ENCODE peak calls at places on chromosomes 1 and 21, in ten cellular contexts. T, Y, Z, I, S, D, J, N, B and G are unnamed samples.

GRCh38 chr1:85681087-85681486 is 27.1 kb downstream of the ZNHIT6 start:
- DNase-seq in N (no peak), J (no peak), Y (no peak), D (no peak), B (no peak), I (no peak), T (no peak), S (no peak), Z (no peak), G (no peak)

GRCh38 chr1:150192012-150192411 is 42.3 kb downstream of the PLEKHO1 start:
- DNase-seq in T (no peak), Y (no peak), Z (no peak), N (no peak), J (no peak), B (no peak), D (no peak), I (no peak), S (no peak), G (no peak)

GRCh38 chr1:218374401-218374848 is 29.3 kb downstream of the TGFB2 start:
- DNase-seq in B (no peak), T (no peak), J (no peak), I (no peak), Y (no peak), S (no peak), N (no peak), Z (no peak), D (no peak), G (no peak)

GRCh38 chr1:197235355-197235754 is 32.7 kb upstream of the CRB1 start:
- DNase-seq in Z (no peak), I (no peak), B (no peak), J (no peak), S (no peak), N (no peak), D (no peak), Y (no peak), T (no peak), G (no peak)

GRCh38 chr21:26473471-26473870 is 99.6 kb downstream of the CYYR1 start:
- DNase-seq in Z (no peak), Y (no peak), B (no peak), I (no peak), J (no peak), S (no peak), N (no peak), T (no peak), D (no peak), G (no peak)

GRCh38 chr1:180571060-180571831 is 12.5 kb downstream of the OVAAL start:
- DNase-seq in T (no peak), S (no peak), I (no peak), N (no peak), J (no peak), Y (no peak), D (no peak), Z (no peak), B (no peak), G (no peak)

GRCh38 chr1:44985747-44986359 is 542 bp downstream of the EIF2B3 start:
- DNase-seq in T (no peak), I (no peak), S (no peak), N (no peak), D (no peak), Z (no peak), Y (no peak), J (no peak), B (no peak), G (no peak)

GRCh38 chr1:214476958-214477870 is 74.2 kb downstream of the PTPN14 start:
- DNase-seq in J (no peak), B (no peak), Z (no peak), D (no peak), N (no peak), T (peak), S (no peak), Y (no peak), I (no peak), G (no peak)

GRCh38 chr1:81804320-81804719 is 3.6 kb downstream of the ADGRL2 start:
- DNase-seq in T (no peak), D (no peak), J (no peak), Y (no peak), Z (no peak), B (no peak), I (no peak), S (no peak), N (no peak), G (no peak)

GRCh38 chr21:42002421-42002958 is 7.7 kb downstream of the ZBTB21 start:
- DNase-seq in S (no peak), I (no peak), T (no peak), D (no peak), Z (peak), B (no peak), Y (no peak), J (no peak), N (no peak), G (peak)

GRCh38 chr1:42940851-42941639 is 17.6 kb downstream of the SLC2A1 start:
- DNase-seq in N (no peak), Y (no peak), J (no peak), I (no peak), D (no peak), B (peak), S (no peak), T (peak), Z (no peak), G (no peak)

GRCh38 chr1:181102841-181103240 is 14.3 kb downstream of the IER5 start:
- DNase-seq in D (no peak), I (no peak), S (no peak), B (no peak), Z (no peak), T (no peak), J (no peak), Y (no peak), N (no peak), G (no peak)

GRCh38 chr1:1302006-1302430 is 5.7 kb downstream of the ACAP3 start:
- DNase-seq in I (no peak), Y (no peak), B (peak), Z (no peak), S (no peak), N (peak), J (no peak), D (no peak), T (no peak), G (no peak)

GRCh38 chr1:98761238-98761637 is 99.7 kb downstream of the SNX7 start:
- DNase-seq in S (no peak), J (no peak), I (no peak), B (peak), D (no peak), T (no peak), Y (no peak), N (peak), Z (no peak), G (no peak)

GRCh38 chr1:219461891-219462528 is 150.9 kb downstream of the ZC3H11B start:
- DNase-seq in J (no peak), Z (no peak), Y (no peak), B (no peak), N (no peak), D (no peak), T (no peak), S (no peak), I (no peak), G (no peak)

GRCh38 chr1:43605761-43606160 is 44.2 kb upstream of the KDM4A start:
- DNase-seq in Z (no peak), I (no peak), J (no peak), T (no peak), D (no peak), N (no peak), S (no peak), B (no peak), Y (no peak), G (no peak)

GRCh38 chr1:108053291-108054023 is 88.5 kb upstream of the VAV3 start:
- DNase-seq in S (no peak), J (no peak), T (peak), Z (no peak), B (no peak), D (no peak), N (no peak), I (no peak), Y (no peak), G (no peak)

DNA sequence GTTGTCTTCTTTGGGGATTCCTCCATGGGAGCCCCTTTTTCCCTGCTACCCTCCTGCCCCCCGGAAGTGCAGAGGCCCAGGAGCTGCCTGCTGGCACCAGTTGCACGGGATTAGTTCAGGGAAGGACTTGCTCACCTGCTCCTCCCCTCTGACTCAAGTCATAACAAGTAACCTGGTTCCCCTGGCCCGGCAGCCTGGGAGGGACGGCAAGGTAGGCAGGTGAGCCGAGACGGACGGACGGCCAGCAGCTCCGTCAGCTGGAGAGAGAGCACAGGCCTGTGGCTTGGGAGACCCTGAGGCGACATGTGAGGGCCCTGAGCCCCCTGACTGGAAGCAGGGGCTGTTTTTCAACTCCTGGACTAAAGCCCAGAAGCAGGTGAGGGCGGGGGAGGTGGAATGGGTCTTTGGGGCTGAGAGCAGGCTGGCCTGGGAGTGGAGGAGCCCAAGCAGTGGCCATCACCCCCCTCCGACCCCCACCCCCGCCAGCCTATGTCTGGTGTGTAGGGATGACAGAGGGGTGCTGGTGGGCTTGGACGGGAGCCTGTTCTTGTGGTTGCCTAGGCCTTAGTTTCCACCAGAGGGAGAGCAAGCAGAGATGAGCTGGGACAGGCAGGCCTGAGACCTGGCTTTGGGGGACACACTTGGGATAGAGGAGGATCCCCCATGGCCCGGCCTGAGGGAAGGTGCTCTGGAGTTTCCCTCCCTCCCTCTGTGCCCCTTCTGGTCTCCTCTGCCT is at the start of gene INAVA:
- DNase-seq in B (no peak), T (peak), J (peak), Y (no peak), N (no peak), I (no peak), Z (no peak), S (peak), D (peak), G (no peak)
- TF ChIP-seq CTCF in B (peak), T (no peak), J (no peak), Y (no peak), N (no peak), I (no peak), Z (no peak), S (no peak), D (no peak), G (no peak)

GRCh38 chr21:37914211-37914900 is 1.9 kb downstream of the KCNJ6 start:
- DNase-seq in I (no peak), Z (no peak), D (no peak), J (no peak), B (peak), T (no peak), N (peak), Y (no peak), S (peak), G (no peak)

GRCh38 chr21:37908691-37909090 is 7.6 kb downstream of the KCNJ6 start:
- DNase-seq in B (no peak), Z (no peak), Y (no peak), S (no peak), J (no peak), T (no peak), D (no peak), N (no peak), I (no peak), G (no peak)

GRCh38 chr21:37912616-37913015 is 3.6 kb downstream of the KCNJ6 start:
- DNase-seq in D (no peak), Y (no peak), N (no peak), Z (no peak), B (no peak), I (no peak), S (no peak), J (no peak), T (no peak), G (no peak)

GRCh38 chr21:37907076-37907475 is 9.2 kb downstream of the KCNJ6 start:
- DNase-seq in Z (no peak), N (no peak), T (no peak), B (no peak), D (no peak), Y (no peak), J (no peak), I (no peak), S (no peak), G (no peak)

DNA sequence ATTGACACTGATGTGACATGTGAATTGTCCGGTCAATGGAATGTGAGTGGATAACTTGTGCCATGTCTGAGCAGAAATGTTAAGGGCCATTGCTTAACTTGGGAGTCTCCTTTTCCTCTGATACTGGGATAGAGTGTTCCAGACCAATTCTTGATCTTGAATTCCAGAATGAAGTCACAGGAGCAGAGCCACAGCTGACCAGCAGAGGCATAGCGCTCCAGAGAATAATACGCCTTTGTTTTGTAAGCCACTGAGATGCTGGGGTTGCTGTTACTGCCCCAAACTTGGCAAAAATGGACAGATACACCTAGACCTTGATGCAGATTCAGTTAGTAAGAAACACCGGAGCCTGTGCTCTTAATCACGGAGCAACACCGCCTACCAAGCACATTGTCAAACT is 6.3 kb downstream of the KCNJ6 start:
- DNase-seq in N (no peak), Z (no peak), I (no peak), S (no peak), B (no peak), J (no peak), D (no peak), T (no peak), Y (no peak), G (no peak)
- TF ChIP-seq CTCF in N (peak), Z (no peak), I (no peak), S (no peak), B (peak), J (no peak), D (no peak), T (no peak), Y (no peak), G (no peak)

DNA sequence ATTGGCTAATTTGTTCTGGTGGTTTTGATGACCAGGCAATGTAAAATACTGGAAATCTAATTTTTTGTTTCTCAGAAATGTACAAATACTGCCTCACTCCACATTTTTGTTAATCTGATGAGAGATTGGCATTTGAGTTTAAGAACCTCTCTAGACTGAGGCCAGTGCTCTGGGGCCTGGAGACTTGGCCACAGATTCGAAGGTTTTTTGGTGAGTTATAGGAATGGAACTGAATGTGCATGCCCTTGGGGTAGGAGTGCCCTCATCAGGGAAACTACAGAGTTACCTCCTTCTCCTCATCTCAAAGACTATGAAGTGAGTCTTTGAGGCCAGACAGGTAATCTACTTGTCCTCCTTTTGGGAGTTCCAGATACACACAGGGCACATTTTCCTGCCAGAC is 347.9 kb downstream of the LTN1 start:
- DNase-seq in Z (no peak), I (no peak), N (no peak), B (no peak), T (no peak), J (no peak), Y (no peak), D (no peak), S (no peak), G (no peak)
- TF ChIP-seq CTCF in Z (no peak), I (no peak), N (no peak), B (no peak), T (no peak), J (no peak), Y (no peak), D (no peak), S (no peak), G (no peak)

GRCh38 chr1:100443739-100444571 is 91.6 kb downstream of the CDC14A start:
- DNase-seq in J (no peak), N (no peak), I (no peak), Y (no peak), B (no peak), S (no peak), Z (no peak), T (no peak), D (no peak), G (no peak)
- TF ChIP-seq CTCF in J (no peak), N (no peak), I (no peak), Y (no peak), B (no peak), S (no peak), Z (no peak), T (no peak), D (no peak), G (no peak)

DNA sequence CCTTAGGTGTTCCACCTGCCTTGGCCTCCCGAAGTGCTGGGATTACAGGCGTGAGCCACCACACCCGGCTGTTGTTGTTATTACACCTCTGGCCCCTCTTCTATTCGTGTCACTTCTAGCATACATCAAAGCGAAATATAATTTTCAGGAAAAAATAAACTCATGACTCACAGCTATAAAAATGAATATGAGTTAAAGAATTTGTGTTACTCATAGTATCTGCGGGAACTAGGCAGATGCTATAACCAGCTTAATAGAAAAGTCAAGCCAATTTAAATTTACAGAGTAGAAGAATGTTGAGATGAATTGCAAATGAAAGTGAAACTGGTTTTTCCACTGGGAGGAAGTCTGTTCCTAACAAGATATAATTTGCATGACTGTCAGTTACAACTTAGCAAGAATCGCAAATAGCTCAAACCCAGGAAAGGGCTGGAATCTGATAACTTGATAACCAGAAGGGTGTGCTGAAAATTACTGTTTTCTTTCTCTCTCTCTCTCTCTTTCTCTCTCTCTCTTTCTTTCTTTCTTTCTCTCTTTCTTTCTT is 11.2 kb downstream of the OR2W3 start:
- DNase-seq in B (no peak), T (no peak), J (no peak), N (no peak), D (no peak), S (no peak), I (no peak), Z (no peak), Y (no peak), G (no peak)
- TF ChIP-seq CTCF in B (no peak), T (no peak), J (no peak), N (no peak), D (no peak), S (no peak), I (no peak), Z (no peak), Y (no peak), G (no peak)

GRCh38 chr1:215488850-215489249 is 78.3 kb upstream of the KCTD3 start:
- DNase-seq in J (no peak), B (no peak), T (no peak), D (no peak), Z (no peak), I (no peak), Y (no peak), N (no peak), S (no peak), G (no peak)
- TF ChIP-seq CTCF in J (no peak), B (no peak), T (no peak), D (no peak), Z (no peak), I (no peak), Y (no peak), N (no peak), S (no peak), G (no peak)

GRCh38 chr1:93681549-93682412 is at the start of gene BCAR3:
- DNase-seq in N (peak), I (peak), B (peak), T (peak), D (peak), S (peak), Y (peak), Z (no peak), J (peak), G (peak)
- TF ChIP-seq CTCF in N (no peak), I (peak), B (no peak), T (peak), D (no peak), S (no peak), Y (peak), Z (no peak), J (no peak), G (no peak)

DNA sequence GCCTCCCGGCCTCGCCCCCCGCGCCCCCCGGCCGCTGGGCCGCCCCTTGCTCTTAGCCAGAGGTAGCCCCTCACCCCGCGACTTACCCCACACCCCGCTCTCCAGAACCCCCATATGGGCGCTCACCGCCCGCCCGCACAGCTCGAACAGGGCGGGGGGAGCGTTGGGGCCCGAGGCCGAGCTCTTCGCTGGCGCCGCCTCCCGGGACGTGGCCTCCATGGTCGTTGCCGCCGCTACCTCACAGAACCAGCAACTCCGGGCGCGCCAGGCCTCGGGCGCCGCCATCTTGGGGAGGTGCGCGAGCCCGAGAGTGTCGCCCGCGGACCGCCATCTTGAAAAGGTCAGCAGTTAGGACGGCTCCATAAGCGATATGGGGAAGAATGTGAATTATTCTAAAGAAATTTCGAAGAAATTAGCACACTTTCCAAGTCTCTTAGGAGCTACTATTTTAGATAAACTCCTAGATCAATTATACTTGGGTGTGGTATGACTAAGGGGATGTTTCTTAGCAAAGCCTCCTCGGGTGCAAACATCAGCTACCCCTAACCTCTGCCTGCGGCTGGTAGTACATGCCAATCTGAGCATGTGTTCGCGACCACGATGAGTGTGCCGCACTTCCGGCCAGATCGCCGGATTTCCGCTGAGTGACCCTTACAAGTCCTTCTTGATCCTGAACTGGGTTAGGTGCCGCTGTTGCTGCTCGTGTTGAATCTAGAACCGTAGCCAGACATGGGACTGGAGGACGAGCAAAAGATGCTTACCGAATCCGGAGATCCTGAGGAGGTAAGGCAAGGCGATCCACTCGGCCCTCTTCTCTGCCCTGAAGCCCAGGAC is at the start of the genes LRRC41 and UQCRH:
- DNase-seq in Y (peak), I (peak), J (peak), B (peak), T (peak), D (peak), Z (peak), N (peak), S (peak), G (peak)
- TF ChIP-seq CTCF in Y (no peak), I (no peak), J (no peak), B (peak), T (no peak), D (no peak), Z (no peak), N (no peak), S (no peak), G (no peak)